ENCODE peak calls at places on chromosomes 3 and 15, in nine cellular contexts. W is A549; F is stimulated activated CD4-positive, alpha-beta T cell treated with anti-CD3 and anti-CD28 coated beads, Interleukin-15, amount 100 ng/mL, for 1 hour; R is GM04504; U is NCI-H1092 treated with DMSO at 0.1 percent for 48 hours; I is endothelial cell; Q is sciatic nerve; V is GM20000; Z is NCI-H2081. K is an unnamed sample.

GRCh38 chr15:78049691-78050440 is 27.6 kb downstream of the TBC1D2B start:
- DNase-seq in F (no peak), I (no peak), Z (no peak), W (no peak), R (peak), V (peak), Q (no peak), U (no peak), K (no peak)

GRCh38 chr3:193872265-193872753 is 263.6 kb upstream of the HES1 start:
- DNase-seq in Z (no peak), R (peak), Q (no peak), V (no peak), U (no peak), F (no peak), I (no peak), W (peak), K (no peak)

GRCh38 chr3:29758108-29759020 is 477.5 kb downstream of the RBMS3 start:
- DNase-seq in I (no peak), Q (no peak), V (no peak), U (no peak), W (no peak), Z (no peak), R (peak), F (no peak), K (no peak)

GRCh38 chr3:50415813-50416212 is 56.5 kb upstream of the TMEM115 start:
- DNase-seq in R (no peak), Q (no peak), W (no peak), I (no peak), F (no peak), V (no peak), U (no peak), Z (no peak), K (no peak)

GRCh38 chr15:94029495-94029894 is 201.9 kb upstream of the MCTP2 start:
- DNase-seq in Z (no peak), R (peak), F (no peak), V (no peak), I (no peak), U (no peak), Q (no peak), W (no peak), K (no peak)

GRCh38 chr3:156751461-156752025 is 74.6 kb upstream of the LEKR1 start:
- DNase-seq in W (no peak), Z (peak), I (peak), R (peak), U (no peak), F (no peak), V (no peak), Q (peak), K (peak)

GRCh38 chr3:154851644-154852043 is 228.5 kb upstream of the MME start:
- DNase-seq in Q (no peak), F (no peak), I (no peak), R (no peak), V (no peak), Z (no peak), U (no peak), W (no peak), K (no peak)

GRCh38 chr3:13415236-13416001 is 4.7 kb downstream of the NUP210 start:
- DNase-seq in Q (no peak), I (no peak), R (no peak), U (no peak), Z (no peak), F (no peak), W (no peak), V (no peak), K (no peak)

GRCh38 chr3:142270407-142270806 is 45.0 kb upstream of the GK5 start:
- DNase-seq in R (no peak), V (no peak), Q (no peak), Z (no peak), U (no peak), I (no peak), F (no peak), W (no peak), K (no peak)

GRCh38 chr15:97874139-97874538 is 86.4 kb upstream of the ARRDC4 start:
- DNase-seq in F (no peak), W (no peak), V (no peak), U (no peak), I (no peak), Q (no peak), R (no peak), Z (no peak), K (no peak)

GRCh38 chr3:196563721-196564225 is 4.6 kb downstream of the WDR53 start:
- DNase-seq in U (no peak), V (no peak), Z (no peak), I (no peak), R (no peak), Q (no peak), F (no peak), W (peak), K (no peak)

GRCh38 chr15:74028646-74029045 is 34.1 kb downstream of the PML start:
- DNase-seq in Z (no peak), R (no peak), W (no peak), F (no peak), U (no peak), Q (no peak), I (no peak), V (no peak), K (no peak)

GRCh38 chr15:35019401-35020327 is 31.6 kb upstream of the ZNF770 start:
- DNase-seq in V (no peak), Z (no peak), W (peak), Q (no peak), F (no peak), U (no peak), I (no peak), R (no peak), K (peak)

GRCh38 chr3:65342084-65342683 is 654.4 kb upstream of the ADAMTS9 start:
- DNase-seq in I (peak), U (no peak), Z (no peak), Q (no peak), W (peak), R (no peak), V (peak), F (no peak), K (peak)

GRCh38 chr3:138944842-138945645 is 1.9 kb downstream of the FOXL2 start:
- DNase-seq in R (no peak), Q (no peak), I (peak), V (no peak), U (no peak), W (no peak), F (no peak), Z (no peak), K (no peak)

GRCh38 chr15:57911247-57911646 is 154.3 kb downstream of the ALDH1A2 start:
- DNase-seq in U (no peak), Z (no peak), W (no peak), Q (no peak), R (no peak), V (no peak), I (no peak), F (no peak), K (no peak)

GRCh38 chr15:57302640-57303257 is 73.6 kb upstream of the CGNL1 start:
- DNase-seq in V (no peak), F (no peak), I (no peak), R (no peak), Z (no peak), Q (no peak), W (no peak), U (no peak), K (no peak)

GRCh38 chr15:80031841-80032240 is 27.6 kb upstream of the ZFAND6 start:
- DNase-seq in I (no peak), F (no peak), R (no peak), V (peak), U (peak), Z (peak), W (no peak), Q (no peak), K (no peak)

GRCh38 chr3:39707314-39707909 is 102.0 kb upstream of the MYRIP start:
- DNase-seq in Z (peak), Q (no peak), V (peak), F (no peak), I (peak), R (peak), U (peak), W (peak), K (peak)

GRCh38 chr3:129892486-129892856 is 1.0 kb downstream of the TMCC1 start:
- DNase-seq in F (no peak), V (no peak), Q (no peak), U (no peak), R (no peak), Z (peak), W (no peak), I (no peak), K (peak)

GRCh38 chr3:187750513-187751123 is 5.3 kb upstream of the BCL6 start:
- DNase-seq in W (peak), F (no peak), I (no peak), U (no peak), R (no peak), Q (no peak), Z (no peak), V (no peak), K (no peak)

GRCh38 chr3:49666592-49666991 is 7.6 kb upstream of the APEH start:
- DNase-seq in R (no peak), F (no peak), I (no peak), V (no peak), U (no peak), Q (no peak), Z (no peak), W (no peak), K (no peak)

GRCh38 chr3:52891615-52892081 is 5.7 kb downstream of the STIMATE start:
- DNase-seq in U (no peak), V (no peak), Z (no peak), F (no peak), W (no peak), I (no peak), Q (no peak), R (peak), K (no peak)

GRCh38 chr15:34682673-34683072 is 72.1 kb downstream of the GJD2 start:
- DNase-seq in F (no peak), I (no peak), R (no peak), Z (no peak), V (no peak), U (no peak), Q (no peak), W (no peak), K (no peak)

GRCh38 chr15:38367476-38367875 is 86.5 kb upstream of the FAM98B start:
- DNase-seq in F (no peak), R (peak), I (no peak), W (no peak), V (no peak), Z (no peak), U (no peak), Q (no peak), K (no peak)

GRCh38 chr3:132592211-132592610 is 4.9 kb upstream of the ACKR4 start:
- DNase-seq in F (no peak), W (no peak), V (no peak), Q (no peak), I (no peak), U (no peak), R (peak), Z (no peak), K (no peak)

GRCh38 chr15:92848852-92849598 is 51.1 kb upstream of the CHD2 start:
- DNase-seq in Z (no peak), F (no peak), V (peak), Q (no peak), I (no peak), U (no peak), W (no peak), R (no peak), K (no peak)